ENCODE peak calls at places on chromosome 1, in seven cellular contexts. S is left ventricle myocardium inferior, X is cardiac muscle cell, T is H9, P is esophagus muscularis mucosa, J is IMR-90, Y is WTC11. O is an unnamed sample.

GRCh38 chr1:201703646-201704438 is 125.1 kb upstream of the IPO9 start:
- DNase-seq in S (peak; percentile 86), X (peak; percentile 93), T (peak; percentile 90), P (no peak), J (peak; percentile 77), Y (peak; percentile 92), O (peak; percentile 89)

GRCh38 chr1:64235910-64236309 is 32.5 kb downstream of the UBE2U start:
- DNase-seq in S (no peak), X (no peak), T (no peak), P (no peak), J (no peak), Y (no peak), O (no peak)

GRCh38 chr1:151653397-151653796 is 41.5 kb downstream of the SNX27 start:
- DNase-seq in S (no peak), X (no peak), T (no peak), P (no peak), J (peak; percentile 62), Y (no peak), O (no peak)

GRCh38 chr1:154745286-154745731 is 124.8 kb downstream of the KCNN3 start:
- DNase-seq in S (peak; percentile 66), X (no peak), T (no peak), P (no peak), J (no peak), Y (no peak), O (no peak)

GRCh38 chr1:241902376-241903067 is 54.5 kb downstream of the EXO1 start:
- DNase-seq in S (no peak), X (peak; percentile 28), T (no peak), P (peak; percentile 75), J (peak; percentile 39), Y (no peak), O (no peak)

GRCh38 chr1:178818416-178818815 is 52.5 kb downstream of the ANGPTL1 start:
- DNase-seq in S (no peak), X (no peak), T (no peak), P (no peak), J (peak; percentile 79), Y (no peak), O (no peak)

GRCh38 chr1:5564578-5565257 is 427.5 kb downstream of the NPHP4 start:
- DNase-seq in S (no peak), X (no peak), T (no peak), P (peak; percentile 75), J (no peak), Y (no peak), O (no peak)

GRCh38 chr1:15272009-15272781 is 25.2 kb downstream of the FHAD1 start:
- DNase-seq in S (peak; percentile 31), X (peak; percentile 87), T (peak; percentile 84), P (no peak), J (peak; percentile 73), Y (peak; percentile 69), O (peak; percentile 65)

GRCh38 chr1:220067246-220068204 is 21.2 kb upstream of the EPRS1 start:
- DNase-seq in S (no peak), X (no peak), T (no peak), P (no peak), J (peak; percentile 66), Y (no peak), O (no peak)

GRCh38 chr1:111476761-111477309 is 3.1 kb downstream of the C1orf162 start:
- DNase-seq in S (no peak), X (no peak), T (no peak), P (peak; percentile 89), J (no peak), Y (no peak), O (no peak)

GRCh38 chr1:235317179-235317578 is 10.8 kb downstream of the ARID4B start:
- DNase-seq in S (no peak), X (no peak), T (no peak), P (no peak), J (no peak), Y (no peak), O (no peak)

GRCh38 chr1:231691618-231692259 is 65.1 kb downstream of the DISC1 start:
- DNase-seq in S (peak; percentile 38), X (peak; percentile 43), T (peak; percentile 76), P (no peak), J (peak; percentile 47), Y (peak; percentile 82), O (peak; percentile 64)

GRCh38 chr1:46747683-46748288 is 28.9 kb upstream of the EFCAB14 start:
- DNase-seq in S (no peak), X (peak; percentile 67), T (peak; percentile 71), P (peak; percentile 88), J (peak; percentile 55), Y (peak; percentile 68), O (peak; percentile 69)

GRCh38 chr1:224509881-224510280 is 75.3 kb upstream of the WDR26 start:
- DNase-seq in S (no peak), X (no peak), T (no peak), P (no peak), J (peak; percentile 59), Y (no peak), O (no peak)

GRCh38 chr1:155910621-155911121 is 478 bp downstream of the RIT1 start:
- DNase-seq in S (no peak), X (peak; percentile 26), T (peak; percentile 44), P (no peak), J (peak; percentile 42), Y (peak; percentile 15), O (peak; percentile 6)
- TF ChIP-seq CTCF in S (no peak), X (peak; percentile 14), T (peak; percentile 29), P (no peak), J (no peak), Y (no peak), O (no peak)

DNA sequence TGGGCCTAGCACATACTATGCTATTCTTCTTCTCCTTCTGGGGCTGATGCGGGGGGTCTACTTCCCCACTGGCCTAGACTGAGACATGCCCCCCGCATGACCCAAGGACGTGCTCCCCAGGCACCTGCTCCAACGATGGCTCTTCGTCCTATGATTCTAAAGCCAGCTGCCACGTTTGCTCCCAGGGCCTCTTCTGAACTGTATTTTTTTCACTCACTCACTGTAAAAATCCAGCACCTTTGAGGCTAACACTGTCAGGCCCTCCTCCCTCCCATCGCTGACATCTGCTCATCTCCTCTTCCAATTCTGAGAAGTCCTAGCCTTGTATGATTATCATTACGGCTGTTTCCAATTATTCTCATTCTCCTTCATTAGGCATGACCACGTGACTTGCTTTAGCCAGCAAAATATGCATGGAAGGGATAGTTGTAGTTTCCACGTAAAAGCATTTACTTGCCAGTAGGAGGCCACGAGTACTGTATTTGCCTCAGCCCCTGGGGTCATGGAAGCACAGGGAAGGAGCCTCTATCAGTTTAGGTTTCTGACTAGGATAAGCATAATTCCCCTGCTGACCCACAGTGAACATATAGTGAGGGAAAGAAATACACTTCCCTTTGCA is 19.1 kb upstream of the EDN2 start:
- DNase-seq in S (no peak), X (no peak), T (no peak), P (no peak), J (no peak), Y (no peak), O (no peak)
- TF ChIP-seq CTCF in S (no peak), X (peak; percentile 4), T (peak; percentile 39), P (no peak), J (no peak), Y (no peak), O (no peak)

GRCh38 chr1:175186371-175187160 is 6.0 kb downstream of the KIAA0040 start:
- DNase-seq in S (no peak), X (no peak), T (no peak), P (no peak), J (no peak), Y (no peak), O (no peak)

GRCh38 chr1:175182347-175182746 is 10.2 kb downstream of the KIAA0040 start:
- DNase-seq in S (no peak), X (no peak), T (no peak), P (no peak), J (no peak), Y (no peak), O (no peak)

GRCh38 chr1:175185918-175186317 is 6.7 kb downstream of the KIAA0040 start:
- DNase-seq in S (no peak), X (no peak), T (no peak), P (no peak), J (no peak), Y (no peak), O (no peak)

GRCh38 chr1:175179837-175180590 is 12.6 kb downstream of the KIAA0040 start:
- DNase-seq in S (no peak), X (no peak), T (no peak), P (no peak), J (no peak), Y (no peak), O (no peak)

GRCh38 chr1:175183586-175183985 is 9.0 kb downstream of the KIAA0040 start:
- DNase-seq in S (no peak), X (no peak), T (peak; percentile 59), P (no peak), J (no peak), Y (peak; percentile 33), O (no peak)
- TF ChIP-seq CTCF in S (no peak), X (no peak), T (no peak), P (no peak), J (no peak), Y (no peak), O (no peak)

DNA sequence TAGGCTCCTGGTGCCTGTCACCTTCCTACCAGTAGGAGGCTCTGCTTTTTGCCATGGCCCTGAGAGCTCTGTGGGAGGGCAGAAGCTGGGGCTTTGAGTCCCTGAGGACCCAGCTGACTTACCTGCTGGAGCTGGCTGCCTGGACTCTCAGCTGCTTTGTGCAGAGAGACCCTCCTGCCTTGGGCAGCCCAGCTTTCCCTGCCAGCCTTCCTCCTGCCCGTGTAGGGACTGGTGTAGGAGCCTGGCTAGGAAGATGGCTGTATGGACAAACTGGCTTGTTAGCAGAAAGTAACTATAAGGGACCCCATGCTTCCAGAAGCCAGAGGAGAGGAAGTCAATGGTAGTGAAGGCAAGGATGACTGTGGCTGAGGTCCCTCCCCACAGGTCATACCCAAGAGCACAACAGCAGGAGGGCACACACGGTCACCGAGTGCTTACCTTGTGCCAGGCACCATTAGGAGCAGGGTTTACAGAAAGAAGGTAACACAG is 9.7 kb upstream of the CELSR2 start:
- DNase-seq in S (no peak), X (peak; percentile 67), T (peak; percentile 89), P (peak; percentile 92), J (peak; percentile 46), Y (peak; percentile 76), O (peak; percentile 46)
- TF ChIP-seq CTCF in S (peak; percentile 56), X (peak; percentile 62), T (peak; percentile 87), P (peak; percentile 46), J (peak; percentile 51), Y (peak; percentile 48), O (peak; percentile 55)

DNA sequence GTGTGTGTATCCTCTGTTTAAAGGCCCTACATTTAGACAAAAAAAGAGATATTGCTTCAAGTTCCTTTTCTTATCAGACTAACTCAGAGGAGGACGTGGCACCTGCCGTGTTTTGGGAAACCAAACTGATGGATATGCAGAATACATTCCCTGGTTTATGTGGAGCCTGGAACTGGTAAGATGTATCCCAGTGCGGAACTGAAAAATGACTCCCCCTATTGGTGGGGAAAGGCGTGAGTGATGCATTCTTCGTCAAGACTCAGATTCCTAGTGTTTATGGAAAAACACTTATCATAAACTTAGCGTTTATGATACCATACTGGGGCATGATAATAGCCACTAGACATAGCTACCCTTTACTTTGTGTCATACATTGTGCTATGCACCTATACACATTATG is 154.2 kb downstream of the ZNF326 start:
- DNase-seq in S (no peak), X (no peak), T (no peak), P (no peak), J (no peak), Y (peak; percentile 34), O (no peak)
- TF ChIP-seq CTCF in S (no peak), X (no peak), T (peak; percentile 73), P (no peak), J (no peak), Y (peak; percentile 42), O (no peak)